ENCODE peak calls at places on chromosome 18, in five cellular contexts. B is LHCN-M2, Z is MV-4-11, W is NCI-H446, F is NCI-H748 treated with DMSO at 0.1 percent for 48 hours. H is an unnamed sample.

GRCh38 chr18:55637204-55637603 is 49.2 kb upstream of the TCF4 start:
- DNase-seq in B (no peak), Z (no peak), W (no peak), F (no peak), H (no peak)

GRCh38 chr18:3449702-3450357 is at the start of gene TGIF1:
- DNase-seq in B (peak), Z (no peak), W (peak), F (no peak), H (no peak)

GRCh38 chr18:79608535-79608934 is 71.1 kb upstream of the CTDP1 start:
- DNase-seq in B (no peak), Z (no peak), W (no peak), F (no peak), H (no peak)

GRCh38 chr18:41371718-41372117 is 583.3 kb upstream of the PIK3C3 start:
- DNase-seq in B (no peak), Z (no peak), W (no peak), F (peak), H (no peak)

GRCh38 chr18:9147440-9148238 is 11.1 kb downstream of the ANKRD12 start:
- DNase-seq in B (peak), Z (peak), W (peak), F (no peak), H (no peak)

GRCh38 chr18:25661836-25662235 is 309.9 kb upstream of the ZNF521 start:
- DNase-seq in B (no peak), Z (no peak), W (no peak), F (no peak), H (no peak)

GRCh38 chr18:8898990-8899389 is 193.6 kb downstream of the MTCL1 start:
- DNase-seq in B (peak), Z (no peak), W (no peak), F (no peak), H (no peak)

GRCh38 chr18:59916746-59917145 is 16.9 kb downstream of the PMAIP1 start:
- DNase-seq in B (no peak), Z (no peak), W (no peak), F (no peak), H (no peak)

GRCh38 chr18:55794288-55795052 is 206.5 kb upstream of the TCF4 start:
- DNase-seq in B (no peak), Z (no peak), W (no peak), F (no peak), H (no peak)

GRCh38 chr18:57428221-57429150 is 6.7 kb upstream of the ONECUT2 start:
- DNase-seq in B (no peak), Z (no peak), W (no peak), F (no peak), H (no peak)

GRCh38 chr18:11518788-11519685 is 90.4 kb upstream of the SLC35G4 start:
- DNase-seq in B (peak), Z (peak), W (no peak), F (peak), H (no peak)

GRCh38 chr18:8814206-8814605 is 108.8 kb downstream of the MTCL1 start:
- DNase-seq in B (no peak), Z (no peak), W (no peak), F (no peak), H (no peak)

GRCh38 chr18:42413870-42414269 is 458.8 kb downstream of the PIK3C3 start:
- DNase-seq in B (no peak), Z (no peak), W (no peak), F (no peak), H (no peak)

GRCh38 chr18:23106575-23106974 is 28.7 kb upstream of the CABLES1 start:
- DNase-seq in B (peak), Z (peak), W (no peak), F (no peak), H (no peak)

GRCh38 chr18:3771121-3771971 is 321.4 kb downstream of the TGIF1 start:
- DNase-seq in B (peak), Z (peak), W (peak), F (no peak), H (peak)

GRCh38 chr18:7904529-7904928 is 337.4 kb downstream of the PTPRM start:
- DNase-seq in B (peak), Z (no peak), W (no peak), F (no peak), H (no peak)

GRCh38 chr18:49985246-49985645 is 171.9 kb upstream of the ACAA2 start:
- DNase-seq in B (no peak), Z (no peak), W (no peak), F (no peak), H (no peak)